ENCODE peak calls at places on chromosomes 13 and 19, in four cellular contexts. One of them, this sample, is unnamed.

GRCh38 chr13:24626449-24626848 is 53.8 kb upstream of the ATP12A start:
- DNase-seq in effector memory CD8-positive, alpha-beta T cell: peak
- DNase-seq in pons: no peak
- DNase-seq in endothelial cell: no peak
- DNase-seq in this sample: peak

GRCh38 chr19:45402469-45403070 is 2.3 kb downstream of the PPP1R13L start:
- DNase-seq in effector memory CD8-positive, alpha-beta T cell: no peak
- DNase-seq in pons: no peak
- DNase-seq in endothelial cell: peak
- DNase-seq in this sample: no peak

GRCh38 chr13:49265822-49266221 is 18.1 kb downstream of the CDADC1 start:
- DNase-seq in effector memory CD8-positive, alpha-beta T cell: no peak
- DNase-seq in pons: no peak
- DNase-seq in endothelial cell: no peak
- DNase-seq in this sample: no peak

GRCh38 chr19:5718579-5719273 is 1.2 kb downstream of the LONP1 start:
- DNase-seq in effector memory CD8-positive, alpha-beta T cell: no peak
- DNase-seq in pons: no peak
- DNase-seq in endothelial cell: no peak
- DNase-seq in this sample: no peak

GRCh38 chr13:110907951-110908898 is 6.6 kb downstream of the ANKRD10 start:
- DNase-seq in effector memory CD8-positive, alpha-beta T cell: no peak
- DNase-seq in pons: no peak
- DNase-seq in endothelial cell: no peak
- DNase-seq in this sample: no peak

GRCh38 chr19:3855321-3855720 is 13.5 kb downstream of the ZFR2 start:
- DNase-seq in effector memory CD8-positive, alpha-beta T cell: no peak
- DNase-seq in pons: no peak
- DNase-seq in endothelial cell: no peak
- DNase-seq in this sample: no peak

GRCh38 chr19:43739836-43740235 is 14.9 kb downstream of the SMG9 start:
- DNase-seq in effector memory CD8-positive, alpha-beta T cell: no peak
- DNase-seq in pons: no peak
- DNase-seq in endothelial cell: no peak
- DNase-seq in this sample: no peak

GRCh38 chr19:57620673-57621348 is 6.8 kb downstream of the ZNF134 start:
- DNase-seq in effector memory CD8-positive, alpha-beta T cell: no peak
- DNase-seq in pons: no peak
- DNase-seq in endothelial cell: no peak
- DNase-seq in this sample: no peak

GRCh38 chr13:51636349-51636890 is 52.2 kb downstream of the WDFY2 start:
- DNase-seq in effector memory CD8-positive, alpha-beta T cell: no peak
- DNase-seq in pons: peak
- DNase-seq in endothelial cell: no peak
- DNase-seq in this sample: no peak

GRCh38 chr19:12090807-12091206 is 26.3 kb downstream of the ZNF844 start:
- DNase-seq in effector memory CD8-positive, alpha-beta T cell: peak
- DNase-seq in pons: peak
- DNase-seq in endothelial cell: no peak
- DNase-seq in this sample: peak

GRCh38 chr19:49758292-49758691 is 4.8 kb downstream of the TSKS start:
- DNase-seq in effector memory CD8-positive, alpha-beta T cell: no peak
- DNase-seq in pons: no peak
- DNase-seq in endothelial cell: no peak
- DNase-seq in this sample: no peak

GRCh38 chr19:56177564-56178243 is 1.9 kb downstream of the GALP start:
- DNase-seq in effector memory CD8-positive, alpha-beta T cell: no peak
- DNase-seq in pons: no peak
- DNase-seq in endothelial cell: no peak
- DNase-seq in this sample: no peak

GRCh38 chr13:50417597-50417996 is 402.4 kb downstream of the KCNRG start:
- DNase-seq in effector memory CD8-positive, alpha-beta T cell: no peak
- DNase-seq in pons: no peak
- DNase-seq in endothelial cell: no peak
- DNase-seq in this sample: no peak

GRCh38 chr19:48806518-48806817 is 4.4 kb downstream of the BCAT2 start:
- DNase-seq in effector memory CD8-positive, alpha-beta T cell: peak
- DNase-seq in pons: no peak
- DNase-seq in endothelial cell: no peak
- DNase-seq in this sample: peak

GRCh38 chr13:77696006-77696862 is 1.3 kb upstream of the SLAIN1 start:
- DNase-seq in effector memory CD8-positive, alpha-beta T cell: peak
- DNase-seq in pons: peak
- DNase-seq in endothelial cell: no peak
- DNase-seq in this sample: peak

GRCh38 chr19:19115954-19116353 is 22.3 kb downstream of the TMEM161A start:
- DNase-seq in effector memory CD8-positive, alpha-beta T cell: peak
- DNase-seq in pons: no peak
- DNase-seq in endothelial cell: peak
- DNase-seq in this sample: peak

GRCh38 chr19:16266586-16266942 is 58.1 kb upstream of the KLF2 start:
- DNase-seq in effector memory CD8-positive, alpha-beta T cell: peak
- DNase-seq in pons: no peak
- DNase-seq in endothelial cell: no peak
- DNase-seq in this sample: peak

GRCh38 chr19:14410775-14411134 is 8.4 kb downstream of the DDX39A start:
- DNase-seq in effector memory CD8-positive, alpha-beta T cell: no peak
- DNase-seq in pons: no peak
- DNase-seq in endothelial cell: no peak
- DNase-seq in this sample: no peak

GRCh38 chr19:1957562-1958248 is 16.7 kb downstream of the CSNK1G2 start:
- DNase-seq in effector memory CD8-positive, alpha-beta T cell: no peak
- DNase-seq in pons: no peak
- DNase-seq in endothelial cell: no peak
- DNase-seq in this sample: no peak

GRCh38 chr19:58134244-58134643 is 16.3 kb downstream of the ZNF329 start:
- DNase-seq in effector memory CD8-positive, alpha-beta T cell: no peak
- DNase-seq in pons: no peak
- DNase-seq in endothelial cell: no peak
- DNase-seq in this sample: no peak

GRCh38 chr13:23288564-23288963 is 107.8 kb downstream of the SGCG start:
- DNase-seq in effector memory CD8-positive, alpha-beta T cell: no peak
- DNase-seq in pons: no peak
- DNase-seq in endothelial cell: no peak
- DNase-seq in this sample: no peak

GRCh38 chr13:83883061-83883523 is 818 bp upstream of the SLITRK1 start:
- DNase-seq in effector memory CD8-positive, alpha-beta T cell: no peak
- DNase-seq in pons: peak
- DNase-seq in endothelial cell: no peak
- DNase-seq in this sample: no peak

GRCh38 chr19:6740589-6741348 is 1.3 kb downstream of the TRIP10 start:
- DNase-seq in effector memory CD8-positive, alpha-beta T cell: no peak
- DNase-seq in pons: no peak
- DNase-seq in endothelial cell: peak
- DNase-seq in this sample: no peak

GRCh38 chr19:11736696-11737095 is 2.0 kb downstream of the ZNF823 start:
- DNase-seq in effector memory CD8-positive, alpha-beta T cell: no peak
- DNase-seq in pons: peak
- DNase-seq in endothelial cell: no peak
- DNase-seq in this sample: no peak

GRCh38 chr19:27776020-27776419 is 1436.9 kb downstream of the UQCRFS1 start:
- DNase-seq in effector memory CD8-positive, alpha-beta T cell: no peak
- DNase-seq in pons: no peak
- DNase-seq in endothelial cell: no peak
- DNase-seq in this sample: no peak

GRCh38 chr13:82800391-82800790 is 1081.9 kb downstream of the SLITRK1 start:
- DNase-seq in effector memory CD8-positive, alpha-beta T cell: no peak
- DNase-seq in pons: no peak
- DNase-seq in endothelial cell: no peak
- DNase-seq in this sample: no peak